ENCODE peak calls at places on chromosomes 11 and 22, in six cellular contexts. Z is left lung; J is aorta; B is CD8-positive, alpha-beta T cell; C is pancreas; L is HCT116. Q is an unnamed sample.
A peak's percentile ranks its signal among the peaks of the same experiment; 100 is the strongest.

GRCh38 chr22:38817196-38817595 is 23.3 kb upstream of the DNAL4 start:
- DNase-seq in L (no peak), J (no peak), C (no peak), Z (no peak), B (no peak), Q (no peak)

GRCh38 chr11:61022311-61023085 is 51.0 kb downstream of the CD6 start:
- DNase-seq in B (no peak), J (no peak), C (no peak), L (no peak), Z (no peak), Q (no peak)

GRCh38 chr22:40602231-40602630 is 34.3 kb downstream of the MRTFA start:
- DNase-seq in L (no peak), J (no peak), Z (no peak), B (no peak), C (no peak), Q (no peak)

GRCh38 chr22:44309137-44309536 is 3.6 kb downstream of the SHISAL1 start:
- DNase-seq in J (no peak), Z (peak; percentile 68), B (no peak), C (no peak), L (peak; percentile 7), Q (no peak)

GRCh38 chr11:66653123-66653522 is 14.6 kb downstream of the RBM4 start:
- DNase-seq in C (no peak), L (no peak), Z (no peak), J (no peak), B (no peak), Q (no peak)

GRCh38 chr11:69442807-69443137 is 38.7 kb upstream of the LINC01488 start:
- DNase-seq in Z (no peak), L (no peak), J (peak; percentile 62), B (no peak), C (peak; percentile 41), Q (peak; percentile 38)

GRCh38 chr11:134612416-134613030 is 200.5 kb upstream of the B3GAT1 start:
- DNase-seq in C (no peak), L (no peak), B (no peak), J (no peak), Z (no peak), Q (no peak)

GRCh38 chr11:11558352-11558751 is 63.5 kb downstream of the GALNT18 start:
- DNase-seq in B (no peak), C (no peak), L (no peak), Z (peak; percentile 64), J (no peak), Q (no peak)

GRCh38 chr11:6611092-6612007 is 666 bp downstream of the TAF10 start:
- DNase-seq in L (no peak), C (peak; percentile 59), B (peak; percentile 19), J (peak; percentile 86), Z (peak; percentile 79), Q (peak; percentile 25)

GRCh38 chr11:125365196-125365931 is 130.7 kb downstream of the FEZ1 start:
- DNase-seq in Z (no peak), B (no peak), J (no peak), C (no peak), L (no peak), Q (no peak)

GRCh38 chr11:63813563-63814382 is 517 bp downstream of the SPINDOC start:
- DNase-seq in J (peak; percentile 86), C (peak; percentile 33), B (peak; percentile 6), Z (peak; percentile 87), L (no peak), Q (peak; percentile 19)

GRCh38 chr22:23223566-23224317 is 43.4 kb downstream of the BCR start:
- DNase-seq in L (no peak), B (no peak), Z (no peak), C (no peak), J (peak; percentile 48), Q (no peak)

GRCh38 chr11:37946155-37946766 is 1348.2 kb upstream of the RAG2 start:
- DNase-seq in Z (no peak), B (no peak), L (no peak), J (no peak), C (peak; percentile 50), Q (no peak)

GRCh38 chr22:20249797-20250354 is 18.2 kb downstream of the RTN4R start:
- DNase-seq in L (no peak), B (no peak), Z (no peak), C (no peak), J (no peak), Q (no peak)
- H3K4me1 ChIP-seq in L (no peaks in the 10 kb centered on the region), B (peaks cover 25% of the 10 kb centered on the region), Z (peaks cover 4% of the 10 kb centered on the region), C (peaks cover 14% of the 10 kb centered on the region), J (no peaks in the 10 kb centered on the region), Q (peaks cover 14% of the 10 kb centered on the region)

GRCh38 chr22:19559956-19560355 is 35.7 kb upstream of the CLDN5 start:
- DNase-seq in C (no peak), B (no peak), J (no peak), Z (no peak), L (no peak), Q (no peak)
- H3K27ac ChIP-seq in C (no peak overlapping the region), B (no peak overlapping the region), J (no peak overlapping the region), Z (no peak overlapping the region), L (no peak overlapping the region), Q (no peak overlapping the region)

GRCh38 chr11:83057721-83058120 is 14.0 kb downstream of the RAB30 start:
- DNase-seq in L (no peak), Z (no peak), B (no peak), C (no peak), J (no peak), Q (no peak)

GRCh38 chr11:83064011-83064410 is 7.7 kb downstream of the RAB30 start:
- DNase-seq in L (no peak), J (no peak), Z (no peak), B (no peak), C (no peak), Q (no peak)

GRCh38 chr11:83063073-83063754 is 8.5 kb downstream of the RAB30 start:
- DNase-seq in C (no peak), B (no peak), Z (no peak), L (no peak), J (no peak), Q (peak; percentile 28)

GRCh38 chr11:83061883-83062282 is 9.8 kb downstream of the RAB30 start:
- DNase-seq in L (no peak), B (no peak), Z (no peak), C (no peak), J (no peak), Q (no peak)

GRCh38 chr11:83060965-83061364 is 10.7 kb downstream of the RAB30 start:
- DNase-seq in J (no peak), B (no peak), L (no peak), Z (no peak), C (no peak), Q (no peak)
- H3K4me1 ChIP-seq in J (no peaks in the 10 kb centered on the region), B (peaks cover 11% of the 10 kb centered on the region), L (no peaks in the 10 kb centered on the region), Z (no peaks in the 10 kb centered on the region), C (peaks cover 12% of the 10 kb centered on the region), Q (peaks cover 16% of the 10 kb centered on the region)

DNA sequence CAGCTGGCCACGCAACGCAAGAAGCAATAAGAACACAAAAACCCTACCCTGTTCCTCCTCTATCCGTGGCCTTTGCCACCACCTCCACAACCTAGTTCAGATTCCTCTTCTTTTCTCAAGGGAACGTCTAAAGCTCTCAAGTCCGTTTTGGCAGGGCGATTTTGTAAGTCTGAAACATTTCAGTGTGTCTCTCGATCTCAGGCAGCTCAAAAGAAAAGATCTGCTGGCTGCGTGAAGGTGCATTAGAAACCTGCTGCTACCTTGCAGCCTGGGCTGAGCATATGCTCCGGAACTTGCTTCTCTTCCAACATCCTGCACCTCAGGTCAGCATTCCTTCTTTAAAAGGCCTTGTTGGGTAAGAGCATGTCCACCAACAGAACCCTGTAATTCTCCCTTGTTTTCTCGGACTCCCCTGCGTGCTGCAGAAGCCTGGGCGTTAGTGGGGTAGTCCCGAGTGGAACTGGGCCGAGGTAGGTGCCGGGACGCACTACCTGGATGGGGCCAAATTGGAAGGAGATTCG is 1.5 kb downstream of the LGR4 start:
- DNase-seq in Z (no peak), B (no peak), J (no peak), C (no peak), L (no peak), Q (no peak)
- H3K27ac ChIP-seq in Z (no peak overlapping the region), B (no peak overlapping the region), J (no peak overlapping the region), C (peak overlapping the region; percentile 80), L (no peak overlapping the region), Q (peak overlapping the region; percentile 45)

DNA sequence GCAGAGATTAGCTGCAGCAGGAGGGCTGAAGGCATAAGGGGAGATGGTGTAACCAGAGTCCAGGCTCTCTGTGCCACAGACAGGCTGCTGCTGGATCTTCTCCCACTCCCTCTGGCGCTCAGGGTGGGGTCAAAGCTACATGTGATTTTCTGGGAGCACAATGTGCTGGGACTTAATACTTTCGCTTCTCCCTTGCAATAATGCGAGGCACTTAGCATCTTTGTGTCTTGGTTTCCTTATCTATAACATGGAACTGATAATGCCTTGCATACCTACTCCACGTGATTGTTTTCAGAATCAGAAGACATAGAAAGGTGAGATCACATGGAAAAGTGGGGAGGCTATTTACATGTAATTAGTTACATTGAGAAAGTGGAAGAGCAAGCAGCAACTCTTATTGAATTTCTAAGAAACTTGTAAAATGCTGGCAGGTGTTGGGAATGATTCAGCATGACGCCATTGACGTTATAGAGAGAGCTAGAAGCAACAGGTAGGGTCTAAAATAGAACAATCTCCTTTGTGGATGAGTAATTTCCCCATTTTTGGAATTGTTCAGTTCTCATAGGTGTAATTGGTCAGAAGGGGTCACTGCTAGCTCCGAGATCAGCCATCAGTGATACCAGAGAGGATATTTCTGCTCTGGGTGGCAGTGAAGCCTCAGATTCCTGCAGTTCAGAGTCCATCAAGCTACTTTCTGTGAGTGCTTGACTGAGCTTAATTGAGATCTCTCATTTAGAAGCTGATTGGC is 8.2 kb upstream of the OR9I1 start:
- DNase-seq in J (no peak), B (no peak), L (no peak), C (no peak), Z (no peak), Q (no peak)
- H3K4me1 ChIP-seq in J (no peaks in the 10 kb centered on the region), B (no peaks in the 10 kb centered on the region), L (no peaks in the 10 kb centered on the region), C (no peaks in the 10 kb centered on the region), Z (no peaks in the 10 kb centered on the region), Q (no peaks in the 10 kb centered on the region)

Q was measured in CD8-positive, alpha-beta memory T cell.